ENCODE peak calls at places on chromosomes 5 and 9, in five cellular contexts. V is suprapubic skin, J is body of pancreas, O is astrocyte, G is endothelial cell. S is an unnamed sample.
A peak's percentile ranks its signal among the peaks of the same experiment; 100 is the strongest.

GRCh38 chr9:69949396-69949795 is 94.3 kb upstream of the MAMDC2 start:
- DNase-seq in G (no peak), J (no peak), V (no peak), O (no peak), S (no peak)

GRCh38 chr9:134698587-134699342 is 57.2 kb downstream of the COL5A1 start:
- DNase-seq in G (peak; percentile 89), O (peak; percentile 30), J (peak; percentile 71), V (no peak), S (no peak)

GRCh38 chr5:178454821-178455479 is 135.2 kb downstream of the COL23A1 start:
- DNase-seq in J (no peak), G (no peak), O (no peak), V (peak; percentile 65), S (no peak)

GRCh38 chr5:137619191-137619870 is 116.6 kb downstream of the KLHL3 start:
- DNase-seq in G (no peak), V (no peak), O (peak; percentile 95), J (peak; percentile 40), S (peak; percentile 68)

GRCh38 chr9:89597711-89598707 is 6.8 kb upstream of the GADD45G start:
- DNase-seq in G (peak; percentile 68), V (peak; percentile 76), O (no peak), J (peak; percentile 66), S (no peak)

GRCh38 chr5:150092159-150092787 is 5.9 kb upstream of the CSF1R start:
- DNase-seq in O (no peak), G (no peak), J (no peak), V (no peak), S (no peak)

GRCh38 chr9:89878003-89878411 is 273.2 kb downstream of the GADD45G start:
- DNase-seq in V (peak; percentile 56), G (no peak), J (no peak), O (no peak), S (no peak)

GRCh38 chr9:34993502-34994428 is 4.2 kb downstream of the DNAJB5 start:
- DNase-seq in V (peak; percentile 80), G (no peak), J (peak; percentile 43), O (peak; percentile 73), S (peak; percentile 36)

GRCh38 chr5:132495063-132495671 is 4.6 kb upstream of the IRF1 start:
- DNase-seq in V (no peak), G (no peak), O (no peak), J (peak; percentile 14), S (no peak)

GRCh38 chr5:59464969-59465368 is 428.6 kb downstream of the PDE4D start:
- DNase-seq in J (no peak), V (no peak), G (no peak), O (no peak), S (no peak)

GRCh38 chr9:96015876-96016686 is 140.6 kb downstream of the ERCC6L2 start:
- DNase-seq in O (peak; percentile 65), G (no peak), J (no peak), V (no peak), S (no peak)

GRCh38 chr5:118397231-118397630 is 591.1 kb downstream of the DTWD2 start:
- DNase-seq in V (no peak), J (no peak), O (no peak), G (no peak), S (no peak)

GRCh38 chr5:110159202-110159601 is 469.5 kb downstream of the MAN2A1 start:
- DNase-seq in G (no peak), O (peak; percentile 74), J (no peak), V (no peak), S (no peak)

GRCh38 chr5:162299793-162300192 is 232.2 kb downstream of the GABRG2 start:
- DNase-seq in G (no peak), J (no peak), V (no peak), O (no peak), S (no peak)

GRCh38 chr5:4906821-4907220 is 233.3 kb upstream of the ADAMTS16 start:
- DNase-seq in G (no peak), J (no peak), O (peak; percentile 8), V (no peak), S (no peak)

GRCh38 chr9:125421156-125421555 is 159.5 kb downstream of the GAPVD1 start:
- DNase-seq in G (no peak), J (no peak), V (no peak), O (no peak), S (no peak)

GRCh38 chr9:17116400-17116837 is 18.4 kb upstream of the CNTLN start:
- DNase-seq in J (no peak), O (peak; percentile 22), V (no peak), G (no peak), S (no peak)
- TF ChIP-seq CTCF in J (peak; percentile 50), O (peak; percentile 32), V (no peak), G (peak; percentile 74), S (peak; percentile 34)

GRCh38 chr9:582775-583174 is 258.7 kb upstream of the DMRT1 start:
- DNase-seq in V (no peak), O (no peak), J (no peak), G (no peak), S (no peak)

GRCh38 chr9:580652-581342 is 260.7 kb upstream of the DMRT1 start:
- DNase-seq in O (no peak), G (no peak), J (no peak), V (no peak), S (no peak)

GRCh38 chr9:581673-582497 is 259.6 kb upstream of the DMRT1 start:
- DNase-seq in O (no peak), G (peak; percentile 57), V (no peak), J (peak; percentile 57), S (no peak)
- TF ChIP-seq CTCF in O (no peak), G (peak; percentile 43), V (no peak), J (peak; percentile 59), S (peak; percentile 13)

DNA sequence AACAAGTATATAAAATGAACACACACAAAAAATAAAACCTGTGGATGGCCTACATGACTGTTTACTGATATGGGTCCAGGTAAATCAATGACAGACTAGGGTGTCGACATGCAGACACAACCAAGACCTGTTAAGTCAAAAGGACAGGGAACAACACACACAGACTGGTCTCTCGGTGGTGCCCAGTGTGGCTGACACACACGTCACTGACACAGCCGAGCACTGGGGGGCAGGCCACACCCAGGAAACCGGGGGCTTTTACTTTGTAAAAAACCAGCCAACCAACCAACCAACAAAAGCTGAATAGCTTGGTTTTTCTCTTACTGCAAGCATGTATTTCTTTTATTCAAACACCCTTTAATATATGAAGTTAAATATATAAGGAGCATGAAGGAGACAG is 5.0 kb downstream of the FAM163B start:
- DNase-seq in J (no peak), G (no peak), V (no peak), O (no peak), S (no peak)
- TF ChIP-seq CTCF in J (no peak), G (no peak), V (no peak), O (no peak), S (no peak)

GRCh38 chr5:52787600-52788504 is at the start of the genes ITGA1 and PELO:
- DNase-seq in J (peak; percentile 70), G (peak; percentile 84), V (peak; percentile 90), O (peak; percentile 67), S (peak; percentile 59)
- TF ChIP-seq CTCF in J (peak; percentile 28), G (peak; percentile 31), V (peak; percentile 20), O (no peak), S (peak; percentile 20)

GRCh38 chr9:136341769-136342168 is 14.4 kb downstream of the GPSM1 start:
- DNase-seq in O (no peak), G (no peak), J (no peak), V (no peak), S (no peak)

GRCh38 chr9:136341042-136341655 is 13.8 kb downstream of the GPSM1 start:
- DNase-seq in G (no peak), O (no peak), J (peak; percentile 96), V (no peak), S (no peak)

GRCh38 chr9:136343121-136343883 is 16.0 kb downstream of the GPSM1 start:
- DNase-seq in G (no peak), O (no peak), J (peak; percentile 84), V (no peak), S (no peak)

GRCh38 chr9:136343884-136344269 is 16.5 kb downstream of the GPSM1 start:
- DNase-seq in G (no peak), J (no peak), V (no peak), O (no peak), S (no peak)

GRCh38 chr9:136342191-136343120 is 15.1 kb downstream of the GPSM1 start:
- DNase-seq in O (peak; percentile 48), G (peak; percentile 87), J (peak; percentile 92), V (no peak), S (no peak)
- TF ChIP-seq CTCF in O (no peak), G (no peak), J (peak; percentile 23), V (no peak), S (no peak)

DNA sequence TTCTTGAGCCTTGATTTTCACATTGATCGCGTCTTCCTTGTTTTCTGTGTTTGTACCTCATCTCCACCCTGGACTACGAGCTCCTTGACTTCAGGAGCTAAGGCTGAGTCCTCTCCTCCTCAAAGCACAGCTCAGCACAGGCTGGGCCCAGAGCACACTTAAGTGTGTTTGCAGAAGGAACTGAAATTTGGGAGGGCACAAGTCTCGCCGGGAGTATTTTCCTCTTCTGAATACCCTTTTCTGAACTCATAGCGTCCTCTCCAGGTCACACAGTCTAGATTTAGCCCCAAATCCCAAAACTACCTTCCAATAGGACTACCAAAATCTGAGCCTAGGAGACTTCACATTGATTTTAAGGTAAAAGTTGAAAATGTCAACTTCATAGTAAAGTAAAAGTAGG is 41.6 kb downstream of the TSTD2 start:
- DNase-seq in J (no peak), G (no peak), O (no peak), V (no peak), S (no peak)
- TF ChIP-seq CTCF in J (no peak), G (no peak), O (no peak), V (no peak), S (no peak)

DNA sequence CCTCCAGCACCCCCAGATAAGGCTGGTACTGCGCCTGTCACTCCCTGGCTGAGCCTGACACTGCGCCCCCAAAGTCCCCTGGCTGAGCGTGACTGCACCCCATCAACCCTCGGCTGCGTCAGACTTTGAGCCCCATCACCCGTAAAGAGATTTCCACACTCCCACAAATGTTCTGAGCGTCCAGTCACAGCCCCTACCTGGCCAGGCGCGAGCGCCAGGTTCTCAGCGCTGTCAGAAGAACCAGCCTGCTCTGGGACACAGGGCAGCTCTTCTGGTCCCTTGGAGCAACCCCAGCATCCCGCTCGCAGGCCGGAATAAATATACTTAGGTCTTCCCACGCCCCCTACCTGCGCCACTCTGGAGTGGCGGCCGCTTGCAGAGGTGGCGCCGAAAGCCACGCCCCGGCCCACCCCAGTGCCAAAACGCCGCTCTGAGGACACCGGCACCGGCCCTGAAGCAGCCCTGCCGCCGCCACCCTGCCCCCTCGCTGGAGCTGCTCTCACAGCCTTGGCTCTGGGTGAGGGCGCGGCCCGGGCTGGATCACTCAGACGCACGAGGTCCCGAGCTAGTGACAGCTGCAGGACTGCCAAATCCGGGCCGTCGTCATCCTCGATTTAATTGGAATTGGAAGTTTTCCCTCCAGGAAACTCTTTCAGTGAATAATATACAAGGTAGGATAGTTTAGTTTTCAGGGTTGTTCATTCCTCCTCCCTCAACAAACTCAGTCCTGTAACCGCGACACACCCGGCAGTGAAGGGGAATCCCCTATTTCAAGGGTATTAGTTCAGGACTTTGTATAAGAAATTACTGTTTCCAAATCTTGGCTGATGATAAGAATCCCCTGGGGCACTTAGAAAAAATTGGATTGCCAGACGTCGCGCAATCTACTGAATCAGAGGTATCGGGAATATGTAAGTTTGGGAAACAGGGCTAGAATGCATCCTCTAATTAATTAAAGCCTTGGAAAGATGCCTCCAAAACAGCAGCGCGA is 1.2 kb upstream of the CEMIP2 start:
- DNase-seq in G (peak; percentile 49), V (peak; percentile 93), O (no peak), J (peak; percentile 96), S (no peak)
- TF ChIP-seq CTCF in G (no peak), V (peak; percentile 15), O (peak; percentile 1), J (peak; percentile 75), S (no peak)

S was measured in AG09319.